ENCODE peak calls at places on chromosomes 11 and 22, in four cellular contexts. M is stimulated activated CD4-positive, alpha-beta T cell treated with anti-CD3 and anti-CD28 coated beads, Interleukin-4, amount 100 ng/mL, for 1 hour; T is NB4; D is COR-L47. X is an unnamed sample.

GRCh38 chr11:2200536-2200935 is 28.9 kb upstream of the TH start:
- DNase-seq in M (no peak), T (no peak), D (no peak), X (no peak)

GRCh38 chr11:19987243-19987870 is 172.9 kb downstream of the DBX1 start:
- DNase-seq in M (no peak), T (no peak), D (no peak), X (no peak)

GRCh38 chr11:118694771-118695170 is 15.3 kb upstream of the TREH start:
- DNase-seq in M (no peak), T (no peak), D (no peak), X (no peak)

GRCh38 chr22:25420925-25421904 is 143.3 kb upstream of the GRK3 start:
- DNase-seq in M (no peak), T (peak), D (no peak), X (no peak)

GRCh38 chr11:75858613-75859012 is 43.6 kb downstream of the UVRAG start:
- DNase-seq in M (no peak), T (peak), D (no peak), X (no peak)

GRCh38 chr22:21942407-21942895 is 10.2 kb downstream of the PPM1F start:
- DNase-seq in M (no peak), T (peak), D (no peak), X (no peak)

GRCh38 chr11:73752903-73753302 is 8.0 kb downstream of the RAB6A start:
- DNase-seq in M (no peak), T (no peak), D (no peak), X (no peak)

GRCh38 chr11:77753230-77753629 is 67.3 kb downstream of the RSF1 start:
- DNase-seq in M (no peak), T (no peak), D (no peak), X (no peak)

GRCh38 chr22:50606126-50606525 is 5.5 kb downstream of the MAPK8IP2 start:
- DNase-seq in M (no peak), T (peak), D (no peak), X (no peak)

GRCh38 chr22:44597616-44598015 is 99.6 kb upstream of the RTL6 start:
- DNase-seq in M (no peak), T (no peak), D (peak), X (no peak)

GRCh38 chr11:40924915-40925314 is 534.5 kb downstream of the LRRC4C start:
- DNase-seq in M (no peak), T (no peak), D (no peak), X (no peak)

GRCh38 chr11:119696378-119697157 is 32.4 kb downstream of the NECTIN1 start:
- DNase-seq in M (no peak), T (no peak), D (no peak), X (no peak)

GRCh38 chr11:120810251-120810650 is 213.7 kb upstream of the TBCEL start:
- DNase-seq in M (no peak), T (no peak), D (no peak), X (no peak)

GRCh38 chr11:71283960-71284359 is 31.6 kb upstream of the SHANK2 start:
- DNase-seq in M (no peak), T (no peak), D (no peak), X (no peak)